ENCODE peak calls at places on chromosomes 6 and 20, in six cellular contexts. E is adrenal gland, V is upper lobe of left lung, B is Peyer's patch, X is body of pancreas, P is gastrocnemius medialis. Q is an unnamed sample.

GRCh38 chr6:170584954-170585498 is 589 bp upstream of the PDCD2 start:
- DNase-seq in V (no peak), X (no peak), P (no peak), E (no peak), B (no peak), Q (no peak)

GRCh38 chr6:113930183-113930582 is 40.8 kb downstream of the HDAC2 start:
- DNase-seq in X (no peak), V (no peak), E (no peak), B (no peak), P (no peak), Q (no peak)

GRCh38 chr20:52207020-52207810 is 15.6 kb upstream of the ZFP64 start:
- DNase-seq in B (no peak), X (no peak), V (no peak), P (no peak), E (no peak), Q (no peak)

GRCh38 chr6:116461563-116462507 is 660 bp downstream of the CALHM6 start:
- DNase-seq in X (peak; percentile 20), E (peak; percentile 47), B (peak; percentile 59), P (no peak), V (peak; percentile 91), Q (peak; percentile 34)

GRCh38 chr6:84926756-84927155 is 162.4 kb upstream of the TBX18 start:
- DNase-seq in V (no peak), B (no peak), P (no peak), X (no peak), E (no peak), Q (no peak)

GRCh38 chr6:130118236-130118635 is 99.9 kb downstream of the L3MBTL3 start:
- DNase-seq in X (no peak), B (no peak), V (no peak), P (no peak), E (no peak), Q (no peak)

GRCh38 chr6:28657367-28657755 is 131.7 kb downstream of the GPX5 start:
- DNase-seq in P (no peak), X (no peak), E (no peak), B (no peak), V (no peak), Q (no peak)

GRCh38 chr6:19837511-19838441 is 606 bp downstream of the ID4 start:
- DNase-seq in V (peak; percentile 92), E (no peak), B (no peak), P (no peak), X (peak; percentile 47), Q (peak; percentile 30)

GRCh38 chr20:45408646-45409213 is 641 bp downstream of the DBNDD2 start:
- DNase-seq in E (no peak), B (no peak), P (no peak), X (no peak), V (no peak), Q (no peak)

GRCh38 chr6:134714679-134715078 is 235.2 kb downstream of the ALDH8A1 start:
- DNase-seq in B (no peak), E (no peak), V (peak; percentile 89), X (no peak), P (no peak), Q (no peak)

GRCh38 chr6:46090115-46091079 is 39.4 kb upstream of the ENPP4 start:
- DNase-seq in E (peak; percentile 61), B (peak; percentile 46), P (peak; percentile 44), V (no peak), X (peak; percentile 68), Q (peak; percentile 23)

GRCh38 chr6:21915707-21916399 is 322.3 kb downstream of the SOX4 start:
- DNase-seq in X (no peak), P (no peak), E (no peak), B (no peak), V (no peak), Q (no peak)

GRCh38 chr20:31819083-31819784 is at the start of gene MYLK2:
- DNase-seq in E (no peak), V (peak; percentile 45), X (peak; percentile 75), P (peak; percentile 56), B (no peak), Q (no peak)

GRCh38 chr6:108222504-108222903 is 38.3 kb downstream of the SNX3 start:
- DNase-seq in E (no peak), X (no peak), V (no peak), P (no peak), B (no peak), Q (no peak)

GRCh38 chr6:136886110-136886509 is 36.0 kb upstream of the SLC35D3 start:
- DNase-seq in E (no peak), P (no peak), B (no peak), V (no peak), X (no peak), Q (no peak)

GRCh38 chr6:3940703-3941102 is 91.5 kb downstream of the FAM50B start:
- DNase-seq in V (no peak), E (no peak), B (no peak), P (no peak), X (no peak), Q (no peak)

GRCh38 chr6:6968731-6969552 is 138.8 kb upstream of the RREB1 start:
- DNase-seq in B (no peak), X (peak; percentile 32), V (no peak), E (peak; percentile 48), P (no peak), Q (no peak)

GRCh38 chr6:6966569-6966968 is 141.2 kb upstream of the RREB1 start:
- DNase-seq in E (no peak), B (no peak), V (no peak), P (no peak), X (no peak), Q (no peak)

GRCh38 chr6:6964675-6965074 is 143.1 kb upstream of the RREB1 start:
- DNase-seq in E (no peak), B (no peak), V (no peak), X (no peak), P (no peak), Q (no peak)

GRCh38 chr6:6968357-6968730 is 139.4 kb upstream of the RREB1 start:
- DNase-seq in X (no peak), P (no peak), E (no peak), V (no peak), B (no peak), Q (no peak)

GRCh38 chr6:6966127-6966526 is 141.6 kb upstream of the RREB1 start:
- DNase-seq in E (no peak), V (no peak), B (no peak), P (no peak), X (no peak), Q (no peak)
- TF ChIP-seq POLR2A in E (no peak), V (no peak), B (no peak), P (no peak), X (no peak), Q (no peak)

DNA sequence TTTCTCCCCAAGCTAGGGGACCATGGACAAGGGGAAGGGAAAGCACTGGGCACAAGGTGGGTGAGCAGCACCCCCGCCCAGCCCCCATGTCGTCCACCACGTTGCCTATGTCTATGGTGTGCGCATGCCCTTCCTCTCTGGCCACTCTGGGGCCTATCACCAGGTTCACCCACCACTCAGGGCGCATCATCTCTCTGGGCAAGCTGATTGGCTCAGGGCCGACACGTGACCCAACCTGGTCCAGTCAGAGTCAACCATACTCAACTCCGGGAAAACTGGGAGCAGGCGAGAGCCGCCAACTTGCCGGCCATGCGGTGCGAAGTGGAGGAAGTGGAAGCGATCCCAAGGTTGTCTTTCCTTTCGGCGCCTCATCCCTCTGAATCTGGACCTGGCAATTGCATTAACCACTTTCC is 25.9 kb downstream of the ACSS1 start:
- DNase-seq in B (no peak), V (no peak), E (no peak), X (no peak), P (no peak), Q (no peak)
- H3K4me3 ChIP-seq in B (no peak overlapping the region), V (no peak overlapping the region), E (no peak overlapping the region), X (no peak overlapping the region), P (peak overlapping the region; percentile 5), Q (no peak overlapping the region)

DNA sequence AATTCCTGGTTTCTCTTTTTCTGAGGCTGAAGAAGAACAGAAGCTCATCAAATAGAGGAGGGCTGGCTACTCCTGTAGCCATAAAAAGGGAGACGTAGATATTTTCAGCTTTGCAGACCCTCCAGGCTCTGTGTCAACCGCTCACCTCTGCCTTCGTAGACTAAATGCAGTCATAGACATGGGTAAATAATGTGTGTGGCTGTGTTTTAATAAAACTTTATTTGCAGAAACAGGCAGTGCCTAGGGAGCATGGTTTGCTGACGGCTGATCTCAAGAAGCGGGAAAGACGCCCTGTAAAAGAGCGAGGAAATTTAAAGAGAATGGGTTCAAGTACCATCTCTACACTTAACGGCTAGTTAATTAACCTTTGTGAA is 171.8 kb downstream of the BCAS1 start:
- DNase-seq in V (no peak), P (no peak), X (no peak), E (no peak), B (no peak), Q (no peak)
- TF ChIP-seq POLR2A in V (no peak), P (no peak), X (no peak), E (no peak), B (no peak), Q (no peak)

GRCh38 chr6:47306887-47307286 is 2.8 kb downstream of the TNFRSF21 start:
- DNase-seq in P (no peak), E (no peak), X (no peak), V (no peak), B (no peak), Q (no peak)
- H3K4me3 ChIP-seq in P (peak overlapping the region; percentile 64), E (no peak overlapping the region), X (no peak overlapping the region), V (no peak overlapping the region), B (no peak overlapping the region), Q (no peak overlapping the region)

Q was measured in ovary.